ENCODE peak calls at places on chromosome 2, in five cellular contexts. F is heart left ventricle, M is transverse colon, X is SJSA1, V is mesendoderm. Y is an unnamed sample.
A peak's percentile ranks its signal among the peaks of the same experiment; 100 is the strongest.

GRCh38 chr2:15119722-15120175 is 441.4 kb downstream of the NBAS start:
- DNase-seq in X (no peak), V (peak; percentile 65), M (no peak), F (no peak), Y (no peak)

GRCh38 chr2:182581196-182581935 is 134.7 kb upstream of the DNAJC10 start:
- DNase-seq in X (no peak), F (no peak), V (no peak), M (no peak), Y (no peak)

GRCh38 chr2:74333175-74333574 is 10.0 kb downstream of the SLC4A5 start:
- DNase-seq in V (peak; percentile 60), M (peak; percentile 24), F (no peak), X (no peak), Y (no peak)

GRCh38 chr2:102276549-102277201 is 34.7 kb upstream of the IL1RL1 start:
- DNase-seq in V (no peak), M (no peak), F (no peak), X (no peak), Y (no peak)

GRCh38 chr2:31235504-31235902 is 1.6 kb downstream of the EHD3 start:
- DNase-seq in M (no peak), X (peak; percentile 28), V (peak; percentile 58), F (no peak), Y (no peak)

GRCh38 chr2:70926042-70926441 is 9.7 kb upstream of the ATP6V1B1 start:
- DNase-seq in M (no peak), F (no peak), X (no peak), V (no peak), Y (no peak)

GRCh38 chr2:14781148-14781547 is 148.6 kb downstream of the LRATD1 start:
- DNase-seq in M (no peak), X (no peak), F (no peak), V (no peak), Y (no peak)

GRCh38 chr2:170869461-170869860 is 52.8 kb downstream of the GAD1 start:
- DNase-seq in V (no peak), M (no peak), F (no peak), X (no peak), Y (no peak)

GRCh38 chr2:69605332-69605731 is 38.2 kb downstream of the AAK1 start:
- DNase-seq in F (no peak), M (no peak), X (no peak), V (no peak), Y (no peak)

DNA sequence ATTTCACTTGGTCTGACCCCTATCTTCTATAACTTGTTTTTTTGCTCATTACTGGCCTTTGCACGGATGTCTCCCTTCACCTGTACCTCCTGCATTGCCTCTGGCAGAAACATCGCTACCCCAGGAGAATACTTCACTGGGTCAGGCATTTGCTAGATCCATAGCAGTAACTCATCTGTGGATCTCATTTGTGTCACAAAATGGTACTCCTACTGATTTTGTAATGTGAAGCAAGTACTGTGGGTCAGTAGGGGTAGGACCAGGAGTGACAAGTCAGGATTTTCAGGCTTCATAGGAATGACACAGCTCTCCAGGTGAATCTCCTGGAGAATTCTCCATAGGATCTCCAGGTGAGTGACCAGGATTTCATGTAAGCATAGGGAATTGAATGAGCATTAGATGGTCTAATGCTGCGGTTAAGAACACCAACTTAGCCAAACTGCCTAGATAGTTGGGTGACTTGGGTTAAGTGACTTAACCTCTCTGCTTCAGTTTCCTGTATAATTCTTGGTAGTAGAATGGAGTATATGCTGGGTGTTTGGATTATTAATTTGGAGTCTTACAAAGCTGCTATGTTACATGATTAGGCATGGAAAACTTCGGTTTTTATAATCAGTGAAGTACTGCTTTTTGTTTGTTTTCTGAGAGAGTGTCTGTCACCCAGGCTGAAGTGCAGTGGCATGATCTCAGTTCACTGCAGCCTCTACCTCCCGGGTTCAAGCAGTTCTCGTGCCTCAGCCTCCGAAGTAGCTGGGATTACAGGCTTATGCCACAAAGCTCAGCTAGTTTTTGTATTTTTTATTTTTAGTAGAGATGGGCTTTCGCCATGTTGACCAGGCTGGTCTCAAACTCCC is 4.4 kb downstream of the RPL37A start:
- DNase-seq in X (no peak), F (no peak), M (no peak), V (no peak), Y (no peak)
- H3K36me3 ChIP-seq in X (peaks cover 92% of the 10 kb centered on the region), F (peaks cover 66% of the 10 kb centered on the region), M (peaks cover 34% of the 10 kb centered on the region), V (peaks cover 19% of the 10 kb centered on the region), Y (peaks cover 29% of the 10 kb centered on the region)

DNA sequence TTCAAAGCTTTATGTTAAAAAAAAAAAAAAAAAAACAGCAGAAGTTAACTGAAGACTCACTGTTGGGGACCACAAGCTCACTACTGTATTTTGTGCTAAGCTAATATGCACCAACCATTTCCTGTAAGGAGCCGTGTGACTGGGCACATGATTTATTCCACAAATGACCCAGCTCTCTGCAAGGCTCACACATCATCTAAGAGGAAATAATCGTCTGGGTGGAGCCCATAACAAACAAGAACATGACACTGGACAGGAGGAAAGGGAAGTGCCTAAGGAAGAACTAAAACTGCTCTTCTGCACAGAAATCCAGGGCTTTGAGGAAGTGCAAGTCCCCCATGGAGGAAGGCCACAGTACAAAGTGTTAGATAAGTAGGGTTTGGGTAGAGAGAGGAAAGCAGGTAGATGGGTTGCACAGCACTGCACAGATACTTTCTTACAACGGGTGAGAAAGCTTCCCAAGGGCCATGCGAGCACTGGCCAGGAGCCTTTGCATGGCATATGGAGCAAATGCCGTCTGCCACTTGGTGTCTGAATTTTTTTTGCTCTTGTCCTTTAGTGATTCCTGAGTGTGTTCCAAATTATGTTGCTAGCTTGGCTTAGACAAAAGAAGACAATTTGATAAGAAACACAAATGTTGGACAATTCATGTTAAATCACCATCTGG is 24.5 kb downstream of the NFE2L2 start:
- DNase-seq in V (no peak), X (peak; percentile 52), F (no peak), M (peak; percentile 62), Y (no peak)
- H3K4me3 ChIP-seq in V (no peak overlapping the region), X (no peak overlapping the region), F (no peak overlapping the region), M (no peak overlapping the region), Y (peak overlapping the region; percentile 20)

DNA sequence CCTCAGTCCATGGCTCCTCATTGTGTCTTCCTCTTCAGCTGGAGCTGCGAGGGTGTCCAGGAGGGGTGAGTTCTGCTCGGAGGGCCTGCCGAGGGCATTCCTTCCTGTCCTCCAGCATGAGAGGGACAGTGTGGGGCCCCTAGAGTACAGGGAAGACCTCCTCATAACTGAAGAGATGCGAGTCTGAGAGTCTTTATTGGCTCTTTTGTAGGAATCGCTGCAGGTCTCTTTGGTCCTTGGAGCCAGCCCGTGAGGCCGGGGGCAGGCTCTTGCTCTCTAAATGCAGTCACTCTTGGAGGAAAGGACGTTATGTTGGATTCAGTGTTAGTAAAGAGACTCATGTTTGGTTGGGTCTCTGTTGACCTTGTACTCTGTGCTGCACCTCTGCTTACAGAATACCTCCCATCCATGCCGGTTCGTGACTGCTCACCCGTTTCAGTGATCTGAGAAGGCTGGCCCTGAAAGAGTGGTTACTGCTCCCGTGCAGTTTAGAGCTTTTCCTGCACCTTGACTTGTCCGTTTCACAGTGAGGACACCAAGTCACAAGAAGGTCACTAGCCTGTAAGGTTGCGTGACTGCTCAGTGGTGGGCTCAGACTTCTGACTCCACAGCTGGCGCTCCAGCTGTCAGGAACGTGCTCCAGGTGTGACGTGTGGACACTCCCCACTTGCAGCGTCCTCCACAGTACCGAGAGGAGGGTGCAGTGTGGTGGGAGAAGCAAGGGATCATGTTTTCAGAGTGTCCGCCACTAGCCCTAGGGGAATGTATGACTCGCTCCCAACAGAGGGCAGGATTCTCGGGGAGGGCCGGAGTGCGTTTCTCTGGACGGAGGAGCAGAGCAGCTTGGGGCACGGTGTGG is 7.8 kb downstream of the ATG4B start:
- DNase-seq in V (peak; percentile 17), F (no peak), X (no peak), M (no peak), Y (no peak)
- H3K4me1 ChIP-seq in V (no peaks in the 10 kb centered on the region), F (no peaks in the 10 kb centered on the region), X (peaks cover 3% of the 10 kb centered on the region), M (peaks cover 18% of the 10 kb centered on the region), Y (no peaks in the 10 kb centered on the region)

DNA sequence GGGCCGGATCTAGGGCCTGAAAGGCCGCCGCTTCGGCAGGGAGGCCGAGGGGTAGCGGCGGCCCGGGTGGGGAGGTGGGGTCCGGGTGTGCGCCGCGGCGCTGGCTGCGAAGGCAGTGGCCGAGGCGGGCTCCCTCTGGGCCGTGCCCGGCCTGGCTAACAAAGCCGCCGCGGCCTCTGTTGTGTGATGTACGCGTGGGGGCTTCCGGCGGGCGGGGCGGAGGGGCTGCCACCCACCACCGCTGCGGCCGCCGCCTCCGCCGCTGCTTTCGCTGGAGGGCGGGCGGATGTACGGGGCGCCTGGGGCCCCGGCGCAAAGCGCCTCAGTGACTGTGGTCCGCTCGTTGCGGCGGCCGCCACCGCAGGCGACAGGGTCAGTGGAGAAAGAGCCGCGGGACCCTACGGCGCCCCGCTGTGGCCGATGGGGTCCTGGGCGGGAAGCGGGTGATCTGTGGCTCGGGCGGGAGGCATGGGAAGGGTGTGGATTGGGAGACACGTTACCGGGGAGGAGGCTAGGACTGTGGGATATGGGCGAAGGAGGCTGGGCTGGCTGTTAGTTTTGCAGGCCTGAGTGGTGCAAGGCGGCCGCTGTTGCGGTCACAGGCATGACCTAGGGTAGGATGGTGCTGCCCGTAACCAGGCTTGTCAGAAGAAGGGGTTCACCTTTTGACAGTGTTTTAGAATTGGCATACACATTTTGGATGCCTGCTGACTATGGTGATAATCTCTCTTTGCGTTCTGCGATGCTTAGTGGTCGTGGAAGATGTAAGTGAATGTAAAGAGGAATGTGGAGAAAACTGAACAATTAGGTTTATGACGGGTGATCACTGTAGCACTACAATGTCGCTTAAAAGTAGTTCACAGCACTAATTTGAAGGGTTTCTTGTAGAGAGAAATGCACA is 662 bp downstream of the BZW1 start:
- DNase-seq in M (peak; percentile 88), X (peak; percentile 78), F (peak; percentile 88), V (peak; percentile 70), Y (peak; percentile 33)
- H3K36me3 ChIP-seq in M (peaks cover 23% of the 10 kb centered on the region), X (peaks cover 56% of the 10 kb centered on the region), F (peaks cover 43% of the 10 kb centered on the region), V (peaks cover 6% of the 10 kb centered on the region), Y (peaks cover 25% of the 10 kb centered on the region)

DNA sequence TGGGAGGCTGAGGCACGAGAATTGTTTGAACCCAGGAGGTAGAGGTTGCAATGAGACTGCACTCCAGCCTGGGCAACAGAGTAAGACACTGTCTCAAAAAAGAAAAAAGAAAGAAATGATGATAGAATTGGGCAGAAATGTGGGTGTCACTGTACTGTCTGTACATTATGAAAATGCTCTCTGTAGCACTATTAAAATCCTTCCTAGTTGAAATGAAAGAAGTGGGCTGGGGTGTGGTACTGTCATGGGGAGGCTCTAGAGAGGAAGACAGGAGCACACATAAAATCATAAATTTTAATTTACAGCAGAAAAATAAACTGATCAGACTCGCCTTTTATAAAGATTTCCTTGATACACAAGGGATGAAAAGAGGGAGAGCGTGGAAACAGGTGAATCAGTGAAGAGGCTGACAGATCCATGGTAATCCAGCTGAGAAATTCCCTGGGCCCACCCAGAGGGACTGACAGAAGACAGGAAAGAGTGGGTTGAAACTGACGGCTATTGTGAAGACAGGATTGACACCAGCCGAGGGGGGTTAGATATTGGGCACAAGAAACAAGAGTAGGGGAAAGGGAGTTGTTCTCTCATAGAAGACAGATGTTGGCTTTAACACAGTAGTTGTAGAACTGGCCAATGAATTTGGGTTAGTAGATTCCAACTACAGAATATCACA is 96.4 kb upstream of the ATL2 start:
- DNase-seq in V (no peak), F (no peak), M (no peak), X (no peak), Y (no peak)
- H3K4me3 ChIP-seq in V (no peak overlapping the region), F (no peak overlapping the region), M (no peak overlapping the region), X (no peak overlapping the region), Y (no peak overlapping the region)

GRCh38 chr2:97732436-97733340 is 19.3 kb downstream of the ZAP70 start:
- DNase-seq in F (no peak), X (no peak), M (no peak), V (no peak), Y (no peak)
- H3K4me1 ChIP-seq in F (peaks cover 9% of the 10 kb centered on the region), X (no peaks in the 10 kb centered on the region), M (no peaks in the 10 kb centered on the region), V (no peaks in the 10 kb centered on the region), Y (no peaks in the 10 kb centered on the region)

Y was measured in thoracic aorta.